ENCODE peak calls at places on chromosomes 2 and 18, in four cellular contexts. M is NCI-H1105, H is GM23248, X is left ventricle myocardium superior. R is an unnamed sample.

GRCh38 chr2:79005211-79005610 is 20.3 kb upstream of the REG3G start:
- DNase-seq in X (no peak), M (no peak), H (no peak), R (no peak)

GRCh38 chr18:36322734-36323133 is 25.2 kb downstream of the FHOD3 start:
- DNase-seq in H (no peak), M (no peak), X (no peak), R (no peak)

GRCh38 chr2:207409525-207409924 is 120.2 kb upstream of the CREB1 start:
- DNase-seq in H (no peak), M (no peak), X (no peak), R (no peak)

GRCh38 chr2:136247204-136247990 is 129.4 kb upstream of the CXCR4 start:
- DNase-seq in M (no peak), X (peak; percentile 51), H (peak; percentile 75), R (peak; percentile 53)

GRCh38 chr2:240183370-240184197 is 43.1 kb upstream of the OTOS start:
- DNase-seq in H (no peak), X (no peak), M (no peak), R (no peak)

GRCh38 chr18:78730564-78731422 is 248.8 kb upstream of the SALL3 start:
- DNase-seq in X (no peak), H (no peak), M (no peak), R (no peak)

GRCh38 chr2:45706028-45706427 is 54.6 kb downstream of the PRKCE start:
- DNase-seq in M (no peak), X (no peak), H (peak; percentile 60), R (no peak)

GRCh38 chr2:9558948-9559381 is 3.3 kb upstream of the ADAM17 start:
- DNase-seq in H (peak; percentile 99), X (no peak), M (no peak), R (peak; percentile 100)

GRCh38 chr2:112110966-112111365 is 27.2 kb upstream of the FBLN7 start:
- DNase-seq in X (no peak), M (no peak), H (no peak), R (no peak)

R was measured in RPMI7951.